ENCODE peak calls at places on chromosomes 6 and 20, in ten cellular contexts. M is sigmoid colon, I is GM23248, E is aorta, H is H1, D is SJSA1, T is cardiac muscle cell, G is SK-N-SH, C is prostate gland, S is fibroblast of lung. W is an unnamed sample. For H3K27me3, the result is how much of the 10 kb centered on the place peaks cover.

GRCh38 chr6:153096792-153097191 is 34.3 kb downstream of the RGS17 start:
- DNase-seq in S (peak), D (no peak), I (no peak), T (no peak), G (no peak), E (no peak), C (no peak), M (no peak), H (no peak), W (no peak)

GRCh38 chr6:106223300-106223930 is 102.1 kb downstream of the ATG5 start:
- DNase-seq in E (peak), D (peak), I (peak), C (peak), T (peak), G (peak), S (peak), H (no peak), M (no peak), W (peak)

GRCh38 chr20:29296256-29297230 is 1960.9 kb upstream of the DEFB115 start:
- DNase-seq in C (no peak), G (no peak), H (no peak), E (no peak), T (no peak), I (no peak), S (no peak), M (no peak), D (no peak), W (no peak)

GRCh38 chr20:57941121-57941522 is 231.3 kb upstream of the PMEPA1 start:
- DNase-seq in E (no peak), S (no peak), H (no peak), I (no peak), D (no peak), M (no peak), G (no peak), C (peak), T (no peak), W (no peak)

GRCh38 chr6:56764081-56764566 is 121.4 kb upstream of the DST start:
- DNase-seq in E (no peak), T (peak), I (peak), H (no peak), D (no peak), M (no peak), G (peak), S (peak), C (no peak), W (no peak)

GRCh38 chr6:31740397-31741223 is 805 bp downstream of the MSH5 start:
- DNase-seq in T (no peak), H (no peak), D (no peak), M (no peak), I (peak), G (no peak), S (no peak), E (peak), C (no peak), W (peak)

GRCh38 chr6:149012040-149012545 is 265.3 kb downstream of the UST start:
- DNase-seq in D (peak), G (no peak), H (no peak), T (peak), S (peak), M (no peak), E (no peak), I (peak), C (peak), W (no peak)

GRCh38 chr20:59120491-59120890 is 43.1 kb upstream of the ZNF831 start:
- DNase-seq in E (no peak), C (no peak), M (no peak), T (no peak), D (no peak), H (no peak), I (no peak), G (no peak), S (no peak), W (no peak)

GRCh38 chr6:55319961-55320690 is 7.1 kb upstream of the GFRAL start:
- DNase-seq in E (no peak), I (no peak), T (no peak), S (no peak), M (no peak), D (no peak), C (no peak), H (no peak), G (no peak), W (no peak)

GRCh38 chr6:71457883-71458282 is 169.3 kb downstream of the OGFRL1 start:
- DNase-seq in H (no peak), M (no peak), E (no peak), T (no peak), S (no peak), C (no peak), D (no peak), G (no peak), I (no peak), W (no peak)

GRCh38 chr20:46523696-46524328 is 10.5 kb upstream of the ZNF334 start:
- DNase-seq in E (no peak), I (peak), D (no peak), T (peak), M (no peak), C (no peak), S (peak), H (no peak), G (no peak), W (no peak)

GRCh38 chr20:40960521-40960956 is 68.1 kb upstream of the TOP1 start:
- DNase-seq in S (no peak), I (peak), M (peak), C (no peak), E (no peak), H (no peak), D (peak), G (no peak), T (no peak), W (no peak)

GRCh38 chr6:50602191-50602810 is 111.0 kb upstream of the TFAP2D start:
- DNase-seq in M (no peak), E (no peak), H (no peak), C (no peak), G (peak), S (peak), T (peak), D (no peak), I (peak), W (no peak)

GRCh38 chr6:44925100-44925739 is 402.9 kb upstream of the RUNX2 start:
- DNase-seq in C (no peak), E (no peak), M (no peak), G (peak), S (no peak), T (peak), H (no peak), D (no peak), I (peak), W (peak)

GRCh38 chr20:58677808-58678207 is 14.8 kb upstream of the NPEPL1 start:
- DNase-seq in M (no peak), G (no peak), H (no peak), T (no peak), E (no peak), C (no peak), I (no peak), D (no peak), S (no peak), W (peak)

GRCh38 chr6:53328375-53328774 is 20.4 kb downstream of the ELOVL5 start:
- DNase-seq in D (no peak), C (no peak), T (no peak), S (no peak), G (no peak), E (no peak), I (no peak), M (no peak), H (no peak), W (no peak)

GRCh38 chr6:82381278-82381677 is 17.7 kb downstream of the TPBG start:
- DNase-seq in D (no peak), S (no peak), G (no peak), C (no peak), M (no peak), T (no peak), E (no peak), H (no peak), I (no peak), W (no peak)

GRCh38 chr6:148530394-148530923 is 187.8 kb downstream of the SASH1 start:
- DNase-seq in I (peak), C (no peak), S (peak), H (no peak), D (peak), T (peak), E (no peak), G (no peak), M (no peak), W (no peak)

GRCh38 chr20:18050628-18051027 is 7.1 kb downstream of the OVOL2 start:
- DNase-seq in C (no peak), D (no peak), T (no peak), S (no peak), M (no peak), G (no peak), H (no peak), E (no peak), I (no peak), W (no peak)

GRCh38 chr6:6006428-6007310 is at the start of gene NRN1:
- DNase-seq in H (no peak), G (peak), D (no peak), S (no peak), T (no peak), I (peak), C (no peak), E (no peak), M (no peak), W (peak)
- H3K27me3 ChIP-seq in H (half or more), G (half or more), D (under half), S (half or more), T (half or more), I (under half), C (half or more), E (under half), M (half or more), W (half or more)

GRCh38 chr6:167912494-167912893 is 85.0 kb upstream of the KIF25 start:
- DNase-seq in H (no peak), M (no peak), I (no peak), E (no peak), D (no peak), C (no peak), S (no peak), G (no peak), T (no peak), W (no peak)
- H3K27me3 ChIP-seq in H (under half), M (under half), I (under half), E (under half), D (under half), C (under half), S (under half), G (under half), T (under half), W (under half)

GRCh38 chr6:30462482-30462881 is 26.8 kb upstream of the HLA-E start:
- DNase-seq in G (no peak), I (no peak), S (no peak), E (no peak), M (no peak), C (no peak), D (no peak), T (no peak), H (no peak), W (no peak)

GRCh38 chr6:30461055-30461454 is 28.3 kb upstream of the HLA-E start:
- DNase-seq in H (no peak), G (no peak), S (no peak), I (no peak), T (no peak), D (no peak), C (no peak), M (no peak), E (no peak), W (no peak)

GRCh38 chr6:30463651-30464618 is 25.4 kb upstream of the HLA-E start:
- DNase-seq in I (peak), H (no peak), T (peak), D (peak), M (no peak), E (peak), G (no peak), S (peak), C (no peak), W (no peak)

GRCh38 chr6:30463242-30463641 is 26.1 kb upstream of the HLA-E start:
- DNase-seq in S (no peak), E (no peak), D (no peak), C (no peak), G (no peak), M (no peak), T (no peak), I (no peak), H (no peak), W (no peak)

DNA sequence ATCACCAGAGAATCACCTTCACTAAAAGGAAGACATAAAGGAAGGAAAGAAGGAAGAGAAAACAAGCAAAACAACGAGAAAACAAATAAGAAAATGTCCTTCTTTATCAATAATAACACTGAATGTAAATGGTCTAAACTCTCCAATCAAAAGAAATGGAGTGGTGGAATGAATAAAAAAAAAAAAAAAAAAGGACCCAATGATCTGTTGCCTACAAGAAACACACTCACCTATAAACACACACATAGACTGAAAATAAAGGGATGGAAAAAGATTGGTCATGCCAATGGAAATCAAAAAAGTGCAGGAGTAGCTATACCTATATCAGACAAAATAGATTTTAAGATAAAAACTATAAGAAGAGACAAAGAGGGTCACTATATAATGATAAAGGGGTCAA is 30.2 kb upstream of the HLA-E start:
- DNase-seq in I (no peak), E (no peak), T (no peak), H (no peak), S (no peak), M (no peak), G (no peak), C (no peak), D (no peak), W (no peak)
- H3K27me3 ChIP-seq in I (half or more), E (under half), T (half or more), H (under half), S (half or more), M (under half), G (half or more), C (under half), D (half or more), W (under half)

DNA sequence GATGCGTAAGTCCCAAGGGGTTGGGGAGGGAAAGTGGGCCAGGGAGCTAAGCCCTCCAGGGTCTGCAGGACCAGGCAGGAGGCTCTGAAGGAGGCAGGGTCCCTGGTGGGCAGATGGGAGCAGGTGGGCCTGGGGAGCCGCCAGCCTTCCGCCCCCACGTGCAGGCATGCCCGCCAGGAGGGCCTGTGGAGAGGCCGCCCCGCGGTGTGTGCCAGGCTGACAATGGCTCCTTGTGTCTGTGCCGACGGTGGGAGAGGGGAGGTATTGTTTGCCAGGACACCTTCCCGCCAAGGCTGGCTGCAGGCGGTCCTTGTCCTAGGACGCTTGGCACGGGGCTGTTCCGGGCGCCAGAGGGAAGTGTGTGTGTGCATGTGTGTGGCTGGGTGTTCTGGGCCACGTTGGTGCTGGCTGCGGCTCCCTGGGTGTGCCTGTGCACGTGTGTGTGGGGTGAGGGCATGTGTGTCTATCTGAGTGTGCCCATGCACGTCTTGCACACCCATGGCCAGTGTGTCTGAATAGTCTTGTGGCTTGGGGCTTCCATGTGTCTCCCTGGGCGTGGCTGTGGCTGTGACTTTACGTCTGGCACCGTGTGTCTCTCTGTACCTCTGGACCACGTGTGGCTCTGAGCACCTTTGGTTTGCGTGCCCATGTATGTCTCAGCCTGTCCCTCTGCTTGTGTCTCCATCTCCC is 153.0 kb downstream of the CEBPB start:
- DNase-seq in T (no peak), D (no peak), C (peak), I (no peak), G (no peak), E (no peak), H (no peak), M (peak), S (no peak), W (no peak)
- H3K27me3 ChIP-seq in T (under half), D (under half), C (under half), I (under half), G (under half), E (under half), H (under half), M (under half), S (under half), W (under half)

GRCh38 chr6:5986847-5987246 is 19.9 kb downstream of the NRN1 start:
- DNase-seq in M (no peak), E (no peak), C (no peak), T (no peak), I (no peak), H (no peak), D (no peak), S (no peak), G (no peak), W (no peak)

GRCh38 chr6:5990776-5991175 is 15.9 kb downstream of the NRN1 start:
- DNase-seq in T (no peak), H (no peak), D (no peak), C (no peak), E (no peak), I (peak), S (no peak), M (no peak), G (no peak), W (no peak)

GRCh38 chr6:5984150-5985089 is 22.3 kb downstream of the NRN1 start:
- DNase-seq in S (no peak), D (no peak), E (no peak), H (no peak), C (no peak), I (no peak), M (no peak), G (no peak), T (no peak), W (no peak)

GRCh38 chr6:5992551-5993225 is 14.0 kb downstream of the NRN1 start:
- DNase-seq in S (no peak), G (no peak), E (no peak), C (no peak), I (no peak), D (no peak), H (no peak), M (no peak), T (no peak), W (peak)

DNA sequence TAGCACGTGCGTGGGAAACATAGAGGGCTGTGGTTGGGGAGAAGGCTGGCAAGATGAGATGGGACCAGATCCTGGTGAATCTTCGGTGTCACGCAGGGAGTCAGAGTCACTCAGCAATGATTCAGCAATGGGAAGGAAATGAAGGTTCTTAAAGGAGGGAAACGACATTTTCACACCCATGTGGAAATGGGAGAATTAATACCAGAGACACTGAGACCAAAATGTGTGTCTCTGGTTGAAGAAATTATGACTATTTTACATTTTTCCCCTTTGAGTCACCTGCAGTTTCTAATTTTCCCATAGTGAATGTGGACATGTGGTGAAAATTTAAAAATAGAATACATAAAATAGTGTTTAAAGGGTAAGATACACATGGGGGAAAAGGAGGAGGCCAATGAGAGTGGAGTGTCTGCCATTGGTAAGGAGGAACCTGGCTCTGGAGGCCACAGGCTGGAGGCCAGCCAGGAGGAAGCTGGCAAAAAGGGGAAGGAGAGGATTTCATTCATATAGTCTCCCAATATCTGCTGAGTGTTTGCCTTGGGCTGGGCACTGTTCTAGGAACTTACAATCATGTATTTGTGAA is 17.5 kb downstream of the NRN1 start:
- DNase-seq in M (no peak), S (no peak), C (no peak), T (no peak), H (no peak), E (peak), G (no peak), D (no peak), I (peak), W (no peak)
- H3K27me3 ChIP-seq in M (under half), S (under half), C (under half), T (under half), H (under half), E (under half), G (under half), D (under half), I (under half), W (under half)

W was measured in H7.